ENCODE peak calls at places on chromosome 13, in nine cellular contexts. V, T, R, N, M, F, B, D and H are unnamed samples.

GRCh38 chr13:47455581-47455980 is 545.5 kb downstream of the SUCLA2 start:
- DNase-seq in V (no peak), T (peak), R (no peak), N (no peak), M (no peak), F (no peak), B (no peak), D (no peak), H (no peak)

GRCh38 chr13:44263920-44264610 is 109.6 kb upstream of the SERP2 start:
- DNase-seq in V (no peak), T (no peak), R (no peak), N (no peak), M (peak), F (no peak), B (no peak), D (no peak), H (no peak)

GRCh38 chr13:94415484-94415883 is 64.0 kb downstream of the DCT start:
- DNase-seq in V (no peak), T (no peak), R (no peak), N (no peak), M (no peak), F (no peak), B (no peak), D (no peak), H (no peak)

GRCh38 chr13:33144358-33144784 is 128.1 kb downstream of the KL start:
- DNase-seq in V (no peak), T (no peak), R (no peak), N (no peak), M (no peak), F (no peak), B (no peak), D (no peak), H (no peak)

GRCh38 chr13:41250993-41251392 is 12.4 kb downstream of the MTRF1 start:
- DNase-seq in V (no peak), T (no peak), R (peak), N (no peak), M (no peak), F (no peak), B (no peak), D (no peak), H (no peak)

GRCh38 chr13:37769078-37769477 is 100.5 kb downstream of the TRPC4 start:
- DNase-seq in V (peak), T (peak), R (no peak), N (no peak), M (no peak), F (no peak), B (no peak), D (no peak), H (no peak)

GRCh38 chr13:21328201-21328600 is 130.9 kb downstream of the ZDHHC20 start:
- DNase-seq in V (no peak), T (no peak), R (no peak), N (no peak), M (no peak), F (no peak), B (no peak), D (no peak), H (no peak)

GRCh38 chr13:58773280-58773859 is 1141.8 kb downstream of the PCDH17 start:
- DNase-seq in V (no peak), T (no peak), R (no peak), N (no peak), M (no peak), F (no peak), B (no peak), D (no peak), H (no peak)

GRCh38 chr13:105341256-105341655 is 1194.2 kb downstream of the EFNB2 start:
- DNase-seq in V (no peak), T (no peak), R (no peak), N (no peak), M (no peak), F (no peak), B (no peak), D (no peak), H (no peak)

GRCh38 chr13:94234766-94235165 is 244.7 kb downstream of the DCT start:
- DNase-seq in V (no peak), T (no peak), R (no peak), N (no peak), M (no peak), F (no peak), B (no peak), D (no peak), H (no peak)

GRCh38 chr13:72891423-72891822 is 109.5 kb downstream of the PIBF1 start:
- DNase-seq in V (no peak), T (no peak), R (no peak), N (no peak), M (no peak), F (no peak), B (no peak), D (no peak), H (no peak)

GRCh38 chr13:41352935-41353801 is 42.1 kb downstream of the NAA16 start:
- DNase-seq in V (peak), T (peak), R (peak), N (peak), M (no peak), F (peak), B (no peak), D (no peak), H (peak)

GRCh38 chr13:35984776-35985453 is 146.3 kb downstream of the DCLK1 start:
- DNase-seq in V (no peak), T (no peak), R (no peak), N (no peak), M (no peak), F (no peak), B (peak), D (peak), H (no peak)

GRCh38 chr13:43368003-43368402 is 344.6 kb downstream of the DNAJC15 start:
- DNase-seq in V (no peak), T (peak), R (no peak), N (no peak), M (no peak), F (no peak), B (no peak), D (no peak), H (no peak)

GRCh38 chr13:103757361-103757760 is 691.1 kb upstream of the SLC10A2 start:
- DNase-seq in V (no peak), T (no peak), R (no peak), N (no peak), M (no peak), F (no peak), B (no peak), D (no peak), H (no peak)